ENCODE peak calls at places on chromosome 14, in eight cellular contexts. P is ovary, W is mammary epithelial cell, X is fibroblast of the aortic adventitia, U is heart right ventricle, G is adrenal gland, Z is prostate gland, N is DND-41. H is an unnamed sample.

GRCh38 chr14:66508846-66509621 is 1.1 kb downstream of the GPHN start:
- DNase-seq in Z (peak; percentile 37), G (peak; percentile 63), W (peak; percentile 49), N (peak; percentile 54), P (peak; percentile 64), X (peak; percentile 39), U (peak; percentile 28), H (peak; percentile 46)

GRCh38 chr14:35741345-35742031 is 67.6 kb downstream of the RALGAPA1 start:
- DNase-seq in W (peak; percentile 14), G (no peak), X (no peak), Z (no peak), N (no peak), P (no peak), U (no peak), H (no peak)

GRCh38 chr14:90460136-90460535 is 63.3 kb downstream of the CALM1 start:
- DNase-seq in N (no peak), U (no peak), W (no peak), P (no peak), G (no peak), X (no peak), Z (no peak), H (no peak)

GRCh38 chr14:31858868-31859267 is 218.2 kb upstream of the ARHGAP5 start:
- DNase-seq in U (no peak), X (peak; percentile 22), Z (no peak), G (no peak), W (peak; percentile 29), N (no peak), P (no peak), H (no peak)

GRCh38 chr14:39395555-39396254 is 36.5 kb downstream of the FBXO33 start:
- DNase-seq in Z (no peak), N (no peak), P (no peak), W (peak; percentile 7), U (no peak), G (no peak), X (peak; percentile 16), H (no peak)

GRCh38 chr14:93045211-93045674 is 70.5 kb downstream of the ITPK1 start:
- DNase-seq in N (no peak), Z (no peak), G (no peak), X (no peak), W (no peak), P (no peak), U (no peak), H (no peak)

GRCh38 chr14:63938198-63939005 is 85.6 kb downstream of the SYNE2 start:
- DNase-seq in G (peak; percentile 59), W (peak; percentile 63), Z (no peak), U (no peak), X (no peak), P (no peak), N (peak; percentile 86), H (no peak)

GRCh38 chr14:100609331-100609870 is 22.2 kb upstream of the BEGAIN start:
- DNase-seq in P (no peak), Z (no peak), X (no peak), N (no peak), U (no peak), G (no peak), W (no peak), H (peak; percentile 5)

GRCh38 chr14:95291859-95292542 is 27.7 kb downstream of the CLMN start:
- DNase-seq in W (peak; percentile 75), Z (peak; percentile 39), X (peak; percentile 12), G (peak; percentile 87), N (no peak), P (peak; percentile 30), U (peak; percentile 88), H (peak; percentile 88)

GRCh38 chr14:61458766-61459165 is 137.4 kb downstream of the PRKCH start:
- DNase-seq in X (no peak), U (no peak), N (no peak), W (no peak), P (no peak), Z (no peak), G (no peak), H (no peak)

GRCh38 chr14:64200170-64200569 is 94.0 kb downstream of the ESR2 start:
- DNase-seq in P (peak; percentile 69), W (no peak), X (no peak), Z (no peak), N (no peak), U (peak; percentile 73), G (peak; percentile 78), H (peak; percentile 47)

GRCh38 chr14:33332497-33332896 is 393.8 kb downstream of the NPAS3 start:
- DNase-seq in G (no peak), X (no peak), N (no peak), Z (peak; percentile 10), U (no peak), P (no peak), W (no peak), H (peak; percentile 29)

GRCh38 chr14:55101698-55102097 is 27.4 kb upstream of the LGALS3 start:
- DNase-seq in Z (no peak), P (no peak), W (no peak), N (no peak), X (no peak), U (no peak), G (peak; percentile 34), H (no peak)

GRCh38 chr14:55105991-55106390 is 23.1 kb upstream of the LGALS3 start:
- DNase-seq in G (no peak), X (no peak), W (no peak), N (no peak), Z (no peak), P (no peak), U (no peak), H (no peak)

GRCh38 chr14:55102141-55102547 is 26.9 kb upstream of the LGALS3 start:
- DNase-seq in U (peak; percentile 77), P (peak; percentile 80), X (peak; percentile 100), Z (peak; percentile 80), G (peak; percentile 81), N (no peak), W (peak; percentile 81), H (peak; percentile 91)

GRCh38 chr14:55104051-55104954 is 24.7 kb upstream of the LGALS3 start:
- DNase-seq in X (no peak), Z (no peak), G (no peak), N (no peak), W (no peak), U (no peak), P (no peak), H (no peak)

GRCh38 chr14:55103005-55103640 is 25.9 kb upstream of the LGALS3 start:
- DNase-seq in X (peak; percentile 96), G (peak; percentile 88), W (peak; percentile 99), U (peak; percentile 72), N (no peak), Z (peak; percentile 95), P (peak; percentile 82), H (peak; percentile 82)
- H3K4me3 ChIP-seq in X (peak overlapping the region; percentile 29), G (no peak overlapping the region), W (peak overlapping the region; percentile 45), U (no peak overlapping the region), N (no peak overlapping the region), Z (no peak overlapping the region), P (no peak overlapping the region), H (no peak overlapping the region)

GRCh38 chr14:22506778-22507351 is 82.2 kb downstream of the DAD1 start:
- DNase-seq in W (no peak), X (no peak), G (no peak), P (no peak), Z (no peak), N (no peak), U (no peak), H (no peak)

GRCh38 chr14:22509751-22510300 is 79.2 kb downstream of the DAD1 start:
- DNase-seq in W (no peak), X (no peak), U (no peak), N (no peak), G (no peak), P (no peak), Z (no peak), H (no peak)

GRCh38 chr14:22508150-22508457 is 80.9 kb downstream of the DAD1 start:
- DNase-seq in X (no peak), W (no peak), G (no peak), U (no peak), Z (no peak), P (no peak), N (no peak), H (no peak)

GRCh38 chr14:22509036-22509709 is 79.9 kb downstream of the DAD1 start:
- DNase-seq in X (no peak), Z (no peak), N (no peak), W (no peak), G (no peak), P (no peak), U (no peak), H (no peak)

GRCh38 chr14:22508662-22509035 is 80.4 kb downstream of the DAD1 start:
- DNase-seq in U (no peak), G (no peak), N (no peak), W (no peak), X (no peak), P (no peak), Z (no peak), H (no peak)
- H3K4me3 ChIP-seq in U (no peak overlapping the region), G (no peak overlapping the region), N (no peak overlapping the region), W (no peak overlapping the region), X (no peak overlapping the region), P (no peak overlapping the region), Z (no peak overlapping the region), H (no peak overlapping the region)

DNA sequence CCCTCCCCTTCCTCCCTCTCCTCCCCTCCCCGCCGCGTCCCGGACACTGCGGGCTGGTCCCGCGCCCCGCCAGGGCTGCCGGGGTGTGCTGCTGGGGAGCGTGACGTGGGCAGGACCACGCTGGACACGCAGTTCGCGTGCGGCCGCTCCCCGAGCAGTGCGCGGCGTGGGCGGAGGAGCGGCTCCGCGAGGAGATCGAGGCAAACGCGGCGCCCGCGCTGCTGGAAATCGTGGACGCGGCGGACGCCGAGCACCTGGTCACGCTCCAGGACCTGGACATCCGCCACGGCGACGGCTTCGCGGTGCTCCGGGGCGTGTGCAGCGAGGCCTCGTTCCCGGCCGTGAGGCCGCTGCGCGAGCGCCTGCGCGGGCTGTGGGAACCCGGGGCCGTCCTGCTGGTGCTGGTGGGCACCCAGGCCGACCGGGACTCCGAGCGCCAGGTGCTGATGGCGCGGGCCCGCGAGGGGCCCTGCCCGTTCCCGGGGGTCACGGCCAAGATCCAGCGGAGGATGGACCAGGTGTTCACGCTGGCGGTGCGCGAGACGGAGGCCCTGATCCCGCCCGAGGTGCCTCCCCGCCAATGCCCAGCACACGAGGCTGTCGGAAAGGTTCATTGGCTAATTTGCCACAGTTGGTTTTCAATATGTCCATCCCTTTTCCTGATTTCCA is 84.3 kb downstream of the TNFAIP2 start:
- DNase-seq in P (peak; percentile 77), G (no peak), X (peak; percentile 57), Z (no peak), U (peak; percentile 20), W (no peak), N (no peak), H (no peak)
- H3K4me3 ChIP-seq in P (peak overlapping the region; percentile 72), G (no peak overlapping the region), X (peak overlapping the region; percentile 69), Z (peak overlapping the region; percentile 38), U (peak overlapping the region; percentile 56), W (peak overlapping the region; percentile 30), N (no peak overlapping the region), H (no peak overlapping the region)

DNA sequence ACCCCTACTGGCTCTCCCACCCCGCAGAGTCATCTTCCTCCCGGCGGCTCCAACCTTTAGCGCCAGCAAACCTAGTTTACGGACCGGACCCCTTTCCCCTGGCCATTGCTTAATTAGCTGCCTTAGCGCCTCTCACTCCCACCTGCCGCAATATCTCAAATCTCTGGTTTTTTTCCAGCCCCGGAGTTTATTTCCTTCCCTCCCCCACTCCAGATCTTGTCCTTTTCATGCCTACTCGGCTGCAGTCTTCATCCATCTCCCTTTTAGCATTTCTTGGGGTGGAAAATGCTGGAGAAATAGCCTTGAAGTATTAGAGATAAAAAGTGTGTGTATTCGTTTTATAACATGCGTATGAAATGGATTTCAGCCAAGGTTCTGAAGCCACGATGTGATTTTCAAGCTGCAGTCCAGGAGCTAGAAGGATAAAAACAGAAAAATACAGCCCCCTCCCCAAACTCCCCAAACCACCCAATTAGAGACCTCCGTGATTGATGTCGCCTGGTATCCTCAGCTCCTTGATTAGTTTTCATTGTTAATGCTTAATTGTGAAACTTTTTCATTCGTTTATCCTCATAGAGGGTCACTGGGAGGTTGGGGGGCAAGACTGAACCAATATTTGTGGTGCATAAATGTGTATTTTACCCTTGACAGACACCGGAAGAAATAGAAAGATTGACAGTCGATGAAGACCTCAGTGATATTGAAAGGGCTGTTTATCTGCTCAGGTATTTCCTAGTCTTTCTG is 1.5 kb downstream of the PPP4R4 start:
- DNase-seq in N (no peak), U (no peak), W (no peak), Z (no peak), G (no peak), P (no peak), X (no peak), H (no peak)
- H3K4me3 ChIP-seq in N (no peak overlapping the region), U (peak overlapping the region; percentile 76), W (peak overlapping the region; percentile 70), Z (no peak overlapping the region), G (no peak overlapping the region), P (peak overlapping the region; percentile 57), X (peak overlapping the region; percentile 64), H (no peak overlapping the region)

H was measured in body of pancreas.